ENCODE peak calls at places on chromosomes 4 and X, in four cellular contexts. One of them, this sample, is unnamed.

GRCh38 chr4:48127231-48127881 is 6.7 kb downstream of the TXK start:
- DNase-seq in aorta: no peak
- DNase-seq in GM12892: no peak
- DNase-seq in AG04450: no peak
- DNase-seq in this sample: no peak

GRCh38 chr4:15501941-15502340 is 32.3 kb downstream of the CC2D2A start:
- DNase-seq in aorta: no peak
- DNase-seq in GM12892: no peak
- DNase-seq in AG04450: no peak
- DNase-seq in this sample: no peak

GRCh38 chr4:102683846-102684581 is 76.8 kb downstream of the MANBA start:
- DNase-seq in GM12892: no peak
- DNase-seq in aorta: no peak
- DNase-seq in AG04450: no peak
- DNase-seq in this sample: no peak

GRCh38 chr4:139922625-139923024 is 231.4 kb downstream of the MAML3 start:
- DNase-seq in aorta: no peak
- DNase-seq in GM12892: no peak
- DNase-seq in AG04450: no peak
- DNase-seq in this sample: no peak

GRCh38 chr4:183834252-183834651 is 70.9 kb upstream of the STOX2 start:
- DNase-seq in AG04450: no peak
- DNase-seq in aorta: no peak
- DNase-seq in GM12892: no peak
- DNase-seq in this sample: no peak

GRCh38 chrX:46408553-46409407 is 136.4 kb downstream of the ZNF674 start:
- DNase-seq in AG04450: peak; percentile 36
- DNase-seq in aorta: peak; percentile 91
- DNase-seq in GM12892: peak; percentile 18
- DNase-seq in this sample: peak; percentile 62

GRCh38 chrX:55135171-55135570 is 46.4 kb downstream of the PAGE2 start:
- DNase-seq in AG04450: no peak
- DNase-seq in GM12892: no peak
- DNase-seq in aorta: no peak
- DNase-seq in this sample: no peak

GRCh38 chr4:119315036-119315435 is 6.9 kb downstream of the FABP2 start:
- DNase-seq in GM12892: no peak
- DNase-seq in AG04450: no peak
- DNase-seq in aorta: no peak
- DNase-seq in this sample: no peak

GRCh38 chrX:76555816-76556215 is 128.3 kb downstream of the MAGEE1 start:
- DNase-seq in AG04450: no peak
- DNase-seq in aorta: no peak
- DNase-seq in GM12892: no peak
- DNase-seq in this sample: peak; percentile 7

GRCh38 chr4:31343058-31343457 is 622.9 kb downstream of the PCDH7 start:
- DNase-seq in aorta: no peak
- DNase-seq in GM12892: no peak
- DNase-seq in AG04450: no peak
- DNase-seq in this sample: no peak

GRCh38 chr4:27888523-27888922 is 1027.9 kb downstream of the STIM2 start:
- DNase-seq in AG04450: no peak
- DNase-seq in aorta: no peak
- DNase-seq in GM12892: no peak
- DNase-seq in this sample: no peak

GRCh38 chrX:134373736-134374135 is 86.2 kb upstream of the HPRT1 start:
- DNase-seq in aorta: no peak
- DNase-seq in GM12892: no peak
- DNase-seq in AG04450: no peak
- DNase-seq in this sample: no peak

GRCh38 chr4:107666134-107666533 is 53.9 kb downstream of the PAPSS1 start:
- DNase-seq in GM12892: no peak
- DNase-seq in AG04450: peak; percentile 18
- DNase-seq in aorta: no peak
- DNase-seq in this sample: no peak

GRCh38 chrX:40278340-40279090 is 180.8 kb upstream of the BCOR start:
- DNase-seq in aorta: no peak
- DNase-seq in GM12892: no peak
- DNase-seq in AG04450: no peak
- DNase-seq in this sample: no peak